ENCODE peak calls at places on chromosomes 3 and 15, in six cellular contexts. X is coronary artery, A is adrenal gland, F is NT2/D1, O is left ventricle myocardium inferior, Q is HCT116. M is an unnamed sample.

GRCh38 chr15:49901867-49902775 is 216.9 kb downstream of the ATP8B4 start:
- DNase-seq in X (no peak), A (no peak), F (no peak), O (no peak), Q (no peak), M (no peak)

GRCh38 chr3:12782172-12782815 is 14.2 kb upstream of the CAND2 start:
- DNase-seq in X (no peak), A (peak; percentile 52), F (peak; percentile 83), O (no peak), Q (no peak), M (no peak)

GRCh38 chr15:90232941-90233700 is 620 bp downstream of the CIB1 start:
- DNase-seq in X (no peak), A (peak; percentile 85), F (peak; percentile 51), O (peak; percentile 61), Q (no peak), M (no peak)

GRCh38 chr3:52215351-52215750 is 10.1 kb downstream of the TLR9 start:
- DNase-seq in X (no peak), A (peak; percentile 55), F (no peak), O (no peak), Q (no peak), M (no peak)

GRCh38 chr3:24242012-24242698 is 252.5 kb downstream of the THRB start:
- DNase-seq in X (no peak), A (peak; percentile 26), F (peak; percentile 11), O (no peak), Q (no peak), M (no peak)

GRCh38 chr3:106425021-106425420 is 556.2 kb upstream of the CBLB start:
- DNase-seq in X (no peak), A (no peak), F (no peak), O (no peak), Q (no peak), M (no peak)

GRCh38 chr3:104519068-104519467 is 847.6 kb upstream of the ALCAM start:
- DNase-seq in X (no peak), A (no peak), F (no peak), O (no peak), Q (no peak), M (no peak)

GRCh38 chr3:128764863-128765262 is 38.9 kb downstream of the RAB7A start:
- DNase-seq in X (no peak), A (no peak), F (no peak), O (no peak), Q (no peak), M (no peak)

GRCh38 chr15:90946538-90946937 is 8.1 kb upstream of the RCCD1 start:
- DNase-seq in X (no peak), A (peak; percentile 71), F (no peak), O (no peak), Q (no peak), M (no peak)

GRCh38 chr3:62835594-62836236 is 39.5 kb downstream of the CADPS start:
- DNase-seq in X (no peak), A (no peak), F (no peak), O (no peak), Q (no peak), M (no peak)

GRCh38 chr3:14141144-14141543 is 16.3 kb downstream of the TMEM43 start:
- DNase-seq in X (no peak), A (no peak), F (no peak), O (no peak), Q (no peak), M (peak; percentile 9)

GRCh38 chr3:143203848-143204247 is 84.3 kb downstream of the CHST2 start:
- DNase-seq in X (no peak), A (no peak), F (no peak), O (no peak), Q (no peak), M (no peak)

GRCh38 chr3:35780800-35781199 is 141.5 kb downstream of the ARPP21 start:
- DNase-seq in X (no peak), A (no peak), F (no peak), O (no peak), Q (no peak), M (no peak)

GRCh38 chr3:108477511-108478147 is 32.8 kb downstream of the MYH15 start:
- DNase-seq in X (no peak), A (peak; percentile 77), F (peak; percentile 49), O (no peak), Q (peak; percentile 72), M (peak; percentile 22)

GRCh38 chr3:182485306-182485705 is 308.0 kb upstream of the ATP11B start:
- DNase-seq in X (no peak), A (no peak), F (no peak), O (no peak), Q (no peak), M (no peak)

GRCh38 chr15:94105760-94106159 is 125.6 kb upstream of the MCTP2 start:
- DNase-seq in X (no peak), A (no peak), F (no peak), O (no peak), Q (no peak), M (no peak)

GRCh38 chr3:15295506-15295905 is 36.9 kb downstream of the SH3BP5 start:
- DNase-seq in X (no peak), A (peak; percentile 68), F (no peak), O (no peak), Q (no peak), M (peak; percentile 76)

GRCh38 chr3:142857056-142857455 is 31.8 kb downstream of the PCOLCE2 start:
- DNase-seq in X (no peak), A (peak; percentile 64), F (no peak), O (peak; percentile 56), Q (peak; percentile 46), M (no peak)

DNA sequence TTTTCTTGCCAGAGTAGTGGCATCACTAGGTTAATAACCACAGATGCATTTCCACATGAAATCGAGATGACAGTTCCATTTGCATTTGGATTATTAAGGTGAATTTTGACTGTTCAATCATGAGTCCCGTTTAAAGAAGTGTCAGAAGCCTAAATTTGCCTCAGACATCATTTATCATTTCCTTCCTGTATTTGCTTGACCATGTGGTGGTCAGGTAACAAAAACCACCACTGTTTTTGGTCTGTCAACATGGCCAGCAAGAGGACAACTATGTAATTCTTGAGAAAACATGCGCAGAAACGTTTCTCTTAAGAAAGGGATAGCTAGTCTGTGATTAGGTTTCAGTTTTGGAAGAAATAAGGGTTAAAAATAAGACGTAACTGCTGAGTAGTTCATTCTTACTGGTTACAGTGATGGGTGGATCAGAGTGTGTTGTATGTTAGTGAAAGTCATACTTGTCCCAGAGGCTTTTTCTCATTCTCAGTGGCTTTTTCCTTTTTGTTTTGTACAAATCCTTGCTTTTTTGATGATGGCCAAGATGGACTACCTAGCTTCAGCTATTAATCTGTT is 204.5 kb downstream of the AKAP13 start:
- DNase-seq in X (no peak), A (no peak), F (no peak), O (no peak), Q (no peak), M (no peak)
- H3K4me3 ChIP-seq in X (peak overlapping the region; percentile 65), A (no peak overlapping the region), F (no peak overlapping the region), O (peak overlapping the region; percentile 66), Q (no peak overlapping the region), M (no peak overlapping the region)

GRCh38 chr15:36108539-36108938 is 470.9 kb upstream of the CDIN1 start:
- DNase-seq in X (no peak), A (no peak), F (no peak), O (no peak), Q (no peak), M (no peak)
- H3K4me3 ChIP-seq in X (peak overlapping the region; percentile 50), A (no peak overlapping the region), F (no peak overlapping the region), O (peak overlapping the region; percentile 47), Q (no peak overlapping the region), M (no peak overlapping the region)

GRCh38 chr3:82790307-82791097 is 1029.1 kb upstream of the GBE1 start:
- DNase-seq in X (no peak), A (no peak), F (no peak), O (no peak), Q (no peak), M (no peak)

GRCh38 chr3:82796765-82797164 is 1035.3 kb upstream of the GBE1 start:
- DNase-seq in X (no peak), A (no peak), F (no peak), O (no peak), Q (no peak), M (no peak)

DNA sequence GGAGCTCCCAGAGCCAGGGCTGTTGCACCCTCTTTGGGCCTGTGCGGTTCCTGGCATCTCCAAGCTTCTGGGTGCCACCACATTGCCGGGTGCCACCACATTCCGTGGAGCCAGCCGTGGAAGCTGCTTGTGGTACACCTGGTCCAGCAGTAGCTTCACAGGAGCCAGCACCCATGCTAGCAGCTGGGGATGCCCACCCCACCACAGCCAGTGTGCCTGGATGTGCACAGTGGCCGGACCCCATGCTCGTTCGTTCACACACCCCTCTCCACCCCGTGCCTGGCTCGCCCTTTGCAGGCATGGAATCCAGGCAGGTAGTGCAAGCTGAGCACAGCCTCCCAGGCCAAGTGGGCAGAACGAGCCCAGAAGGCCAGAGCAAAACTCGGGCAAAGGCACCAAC is 1029.8 kb upstream of the GBE1 start:
- DNase-seq in X (no peak), A (no peak), F (no peak), O (no peak), Q (no peak), M (no peak)
- H3K4me3 ChIP-seq in X (no peak overlapping the region), A (no peak overlapping the region), F (no peak overlapping the region), O (no peak overlapping the region), Q (no peak overlapping the region), M (no peak overlapping the region)

DNA sequence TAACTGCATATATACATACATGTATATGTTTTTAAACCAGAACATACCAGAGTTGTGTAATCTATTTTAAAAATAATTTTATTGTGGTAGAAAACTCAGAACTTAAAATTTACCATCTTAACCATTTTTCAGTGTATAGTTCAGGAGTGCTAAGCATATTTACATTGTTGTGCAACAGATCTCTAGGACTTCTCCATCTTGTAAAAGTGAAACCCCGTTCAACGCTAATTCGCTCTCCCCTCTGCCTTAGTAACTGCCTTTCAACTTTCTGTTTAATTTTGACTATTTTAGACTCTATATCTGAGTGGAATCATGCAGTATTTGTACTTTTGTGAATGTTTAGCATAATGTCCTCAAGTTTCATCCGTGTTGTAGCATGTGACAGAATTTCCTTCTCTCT is 51.8 kb upstream of the SSR3 start:
- DNase-seq in X (no peak), A (no peak), F (no peak), O (no peak), Q (no peak), M (no peak)
- H3K4me3 ChIP-seq in X (no peak overlapping the region), A (no peak overlapping the region), F (no peak overlapping the region), O (peak overlapping the region; percentile 65), Q (peak overlapping the region; percentile 2), M (no peak overlapping the region)